ENCODE peak calls at places on chromosomes 12 and 14, in four cellular contexts. C is omental fat pad, R is choroid plexus epithelial cell, K is MM.1S. T is an unnamed sample.

GRCh38 chr14:63512861-63513260 is 30.3 kb downstream of the PPP2R5E start:
- DNase-seq in C (no peak), R (no peak), K (no peak), T (no peak)

GRCh38 chr14:25350071-25350470 is 300.1 kb upstream of the STXBP6 start:
- DNase-seq in C (no peak), R (no peak), K (no peak), T (no peak)

GRCh38 chr12:47189753-47190152 is 110.0 kb upstream of the AMIGO2 start:
- DNase-seq in C (no peak), R (peak; percentile 23), K (no peak), T (no peak)

GRCh38 chr12:10220398-10221077 is 7.9 kb downstream of the GABARAPL1 start:
- DNase-seq in C (peak; percentile 55), R (peak; percentile 90), K (no peak), T (no peak)

GRCh38 chr12:57624441-57625220 is 8.4 kb downstream of the B4GALNT1 start:
- DNase-seq in C (no peak), R (no peak), K (no peak), T (no peak)

GRCh38 chr14:34713681-34714319 is 593 bp downstream of the CFL2 start:
- DNase-seq in C (no peak), R (peak; percentile 74), K (no peak), T (no peak)

GRCh38 chr14:93100098-93100497 is 15.6 kb downstream of the ITPK1 start:
- DNase-seq in C (no peak), R (no peak), K (no peak), T (no peak)

GRCh38 chr12:47705239-47705570 is 625 bp downstream of the RPAP3 start:
- DNase-seq in C (no peak), R (peak; percentile 26), K (peak; percentile 8), T (no peak)

GRCh38 chr12:116057356-116057755 is 220.1 kb downstream of the MED13L start:
- DNase-seq in C (no peak), R (no peak), K (no peak), T (no peak)

GRCh38 chr14:74983343-74983742 is 19.4 kb upstream of the EIF2B2 start:
- DNase-seq in C (no peak), R (no peak), K (no peak), T (no peak)

GRCh38 chr14:74982661-74983060 is 20.1 kb upstream of the EIF2B2 start:
- DNase-seq in C (no peak), R (no peak), K (no peak), T (no peak)

GRCh38 chr14:74980398-74980745 is 22.3 kb upstream of the EIF2B2 start:
- DNase-seq in C (no peak), R (peak; percentile 36), K (no peak), T (no peak)

GRCh38 chr14:74980746-74981661 is 21.7 kb upstream of the EIF2B2 start:
- DNase-seq in C (no peak), R (peak; percentile 89), K (no peak), T (no peak)

DNA sequence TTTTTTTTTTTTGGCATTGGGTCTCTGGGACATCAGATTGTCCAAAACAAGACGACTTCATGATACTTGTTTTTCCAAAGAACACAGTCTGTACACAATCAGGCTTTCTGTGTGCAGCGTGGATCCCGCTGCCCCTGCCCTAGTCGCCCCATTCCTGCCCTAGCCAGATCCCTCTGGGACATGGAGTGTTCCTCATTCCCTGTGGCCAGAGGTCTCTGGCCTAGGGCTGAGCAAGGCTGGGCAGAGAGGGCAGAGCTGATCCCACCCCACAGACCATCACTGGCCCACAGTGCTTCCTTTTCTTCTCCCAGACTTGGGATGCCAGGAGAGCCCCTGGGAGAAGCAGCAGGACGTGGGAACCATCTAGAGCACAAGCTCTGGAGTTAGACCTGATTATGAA is 20.9 kb upstream of the EIF2B2 start:
- DNase-seq in C (no peak), R (no peak), K (no peak), T (no peak)
- TF ChIP-seq CTCF in C (no peak), R (no peak), K (no peak), T (no peak)

DNA sequence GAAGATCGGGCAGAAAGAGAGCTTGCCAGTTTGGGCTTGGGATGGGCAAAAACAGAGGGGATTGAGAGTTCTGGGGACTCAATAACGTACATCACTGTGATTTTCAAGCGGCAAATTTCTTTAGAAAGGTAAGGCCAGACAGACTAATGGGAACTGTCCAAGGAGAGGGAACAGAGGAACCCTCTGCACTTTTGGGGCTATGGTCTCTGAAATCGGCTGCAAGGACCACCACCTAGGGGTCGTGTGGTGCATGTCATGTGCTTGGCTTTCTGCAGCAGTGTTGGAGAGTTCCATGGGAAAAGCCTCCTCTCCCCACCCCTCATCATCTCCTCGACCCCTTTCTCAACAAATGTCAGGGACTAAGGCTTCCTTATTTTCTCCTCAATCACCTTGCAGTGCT is 79.6 kb downstream of the PPM1A start:
- DNase-seq in C (no peak), R (no peak), K (no peak), T (no peak)
- TF ChIP-seq CTCF in C (no peak), R (no peak), K (no peak), T (no peak)

GRCh38 chr14:26395726-26396125 is 202.1 kb downstream of the NOVA1 start:
- DNase-seq in C (no peak), R (no peak), K (no peak), T (no peak)

GRCh38 chr14:26389646-26390508 is 208.0 kb downstream of the NOVA1 start:
- DNase-seq in C (no peak), R (peak; percentile 7), K (no peak), T (no peak)

GRCh38 chr14:26392498-26392897 is 205.3 kb downstream of the NOVA1 start:
- DNase-seq in C (no peak), R (no peak), K (no peak), T (no peak)

GRCh38 chr14:26398616-26399015 is 199.2 kb downstream of the NOVA1 start:
- DNase-seq in C (no peak), R (no peak), K (no peak), T (no peak)

DNA sequence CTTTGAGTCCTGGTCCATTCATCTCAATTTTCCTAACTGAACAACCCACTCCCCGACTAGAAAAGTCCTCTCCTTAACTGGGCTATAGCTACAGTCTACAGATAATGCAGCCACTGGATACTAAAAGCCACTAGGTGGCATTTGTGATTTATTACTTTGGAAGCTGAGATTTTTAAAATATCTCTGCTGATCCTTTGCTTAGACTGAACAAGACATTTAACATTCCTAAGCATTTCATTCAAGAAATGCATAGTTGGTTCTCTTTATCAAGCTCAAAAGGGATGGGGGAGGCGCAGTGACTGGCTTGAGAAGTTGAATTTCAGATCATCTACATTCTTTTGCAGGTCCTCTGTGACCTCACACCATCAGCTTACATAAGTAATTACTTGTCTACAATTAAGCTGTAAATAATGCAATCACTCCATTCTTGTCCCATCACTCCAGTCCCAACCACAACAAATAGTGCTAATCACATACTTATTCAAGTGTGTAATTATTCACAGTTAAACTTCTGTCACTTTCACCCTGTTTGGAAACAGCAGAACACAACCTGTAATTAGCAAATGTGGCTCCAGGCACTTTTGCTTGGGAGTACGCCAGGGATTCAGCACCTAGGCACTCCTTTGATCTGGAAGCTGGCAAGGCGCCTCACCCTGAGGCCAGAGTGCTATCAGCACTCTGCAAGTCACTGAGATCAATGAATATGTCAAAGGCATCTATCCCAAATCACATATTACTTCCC is 203.5 kb downstream of the NOVA1 start:
- DNase-seq in C (no peak), R (peak; percentile 48), K (no peak), T (peak; percentile 71)
- TF ChIP-seq CTCF in C (no peak), R (peak; percentile 52), K (no peak), T (no peak)

GRCh38 chr14:52950898-52951729 is at the start of gene FERMT2:
- DNase-seq in C (peak; percentile 53), R (peak; percentile 88), K (peak; percentile 10), T (peak; percentile 87)
- TF ChIP-seq CTCF in C (no peak), R (no peak), K (no peak), T (no peak)

GRCh38 chr12:111216387-111217159 is 152.3 kb downstream of the PHETA1 start:
- DNase-seq in C (no peak), R (no peak), K (no peak), T (no peak)

GRCh38 chr12:111215891-111216290 is 153.0 kb downstream of the PHETA1 start:
- DNase-seq in C (no peak), R (no peak), K (no peak), T (no peak)

GRCh38 chr12:111209779-111210178 is 159.1 kb downstream of the PHETA1 start:
- DNase-seq in C (no peak), R (no peak), K (no peak), T (no peak)

GRCh38 chr12:111211910-111212757 is 156.8 kb downstream of the PHETA1 start:
- DNase-seq in C (no peak), R (peak; percentile 5), K (peak; percentile 7), T (no peak)
- TF ChIP-seq CTCF in C (no peak), R (no peak), K (no peak), T (no peak)

GRCh38 chr14:43898709-43899108 is 608.4 kb downstream of the FSCB start:
- DNase-seq in C (no peak), R (no peak), K (no peak), T (no peak)
- TF ChIP-seq CTCF in C (no peak), R (no peak), K (peak; percentile 6), T (no peak)

DNA sequence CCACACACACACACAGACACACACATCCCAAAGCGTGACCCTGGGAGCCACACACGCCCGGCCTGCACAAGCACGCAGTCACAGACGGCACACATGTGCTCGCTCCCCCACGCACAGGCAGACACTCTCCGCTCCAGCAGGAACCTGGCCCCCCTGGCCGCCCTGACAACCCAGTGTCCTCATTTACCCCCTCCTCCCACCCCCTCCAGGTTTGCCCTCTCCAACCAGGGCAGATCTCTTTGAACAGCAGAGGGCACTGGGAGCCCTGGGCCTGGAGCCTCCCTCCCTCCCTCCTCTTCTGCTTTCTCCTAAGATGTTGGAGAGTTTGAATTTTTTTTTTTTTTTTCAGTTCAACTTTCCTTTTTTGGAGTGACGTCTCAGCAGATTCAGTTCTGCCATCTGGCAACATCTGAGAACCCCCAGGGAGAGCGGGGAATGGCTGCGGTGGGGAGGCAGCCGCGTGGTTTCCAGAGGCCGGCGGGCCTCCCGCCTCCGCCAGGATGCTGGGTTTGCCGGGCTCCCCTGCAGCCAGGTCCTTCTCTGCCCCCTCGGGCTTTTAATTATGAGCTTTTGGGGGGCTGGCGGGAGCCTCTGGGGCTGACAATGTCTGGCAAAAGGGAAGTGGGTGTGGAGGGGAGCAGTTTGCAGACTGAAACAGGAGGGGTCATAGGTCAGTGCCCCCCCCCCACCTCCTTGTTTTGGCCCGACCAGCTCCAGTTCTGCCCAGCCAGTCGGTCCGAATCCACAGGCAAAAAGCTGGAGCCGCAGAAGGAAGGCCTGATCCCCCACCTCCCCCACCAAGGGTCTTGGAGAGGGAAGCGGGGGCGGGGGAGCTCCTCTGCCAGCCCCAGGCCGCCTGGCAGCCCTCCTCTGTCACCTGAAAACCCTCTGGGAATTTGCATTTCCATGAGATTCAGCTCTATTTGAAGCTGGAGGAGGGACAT is 1.3 kb upstream of the NCOR2 start:
- DNase-seq in C (no peak), R (peak; percentile 98), K (peak; percentile 81), T (no peak)
- TF ChIP-seq CTCF in C (no peak), R (peak; percentile 81), K (peak; percentile 41), T (no peak)

GRCh38 chr12:92019491-92020277 is 126.0 kb downstream of the BTG1 start:
- DNase-seq in C (no peak), R (no peak), K (no peak), T (no peak)
- TF ChIP-seq CTCF in C (no peak), R (no peak), K (no peak), T (no peak)

T was measured in mesothelial cell of epicardium.